ENCODE peak calls at places on chromosome 6, in six cellular contexts. S is activated CD4-positive, alpha-beta T cell treated with anti-CD3 and anti-CD28 coated beads, Interleukin-2, amount 50 U/mL, for 1 hour; L is iPS-NIHi11; Z is adrenal gland; U is stimulated activated CD8-positive, alpha-beta memory T cell treated with anti-CD3 and anti-CD28 coated beads, Interleukin-7, amount 100 ng/mL, for 1 hour; W is hepatic stellate cell. H is an unnamed sample.

GRCh38 chr6:291148-291696 is 1.1 kb upstream of the DUSP22 start:
- DNase-seq in S (no peak), L (no peak), Z (no peak), U (no peak), W (no peak), H (no peak)

GRCh38 chr6:134165827-134166226 is 113.4 kb upstream of the SLC2A12 start:
- DNase-seq in S (no peak), L (no peak), Z (no peak), U (no peak), W (no peak), H (no peak)

GRCh38 chr6:132300323-132300949 is 100.8 kb downstream of the MOXD1 start:
- DNase-seq in S (no peak), L (peak; percentile 49), Z (peak; percentile 54), U (no peak), W (peak; percentile 4), H (no peak)

GRCh38 chr6:15915508-15916178 is 213.2 kb upstream of the MYLIP start:
- DNase-seq in S (no peak), L (no peak), Z (no peak), U (no peak), W (no peak), H (no peak)

GRCh38 chr6:143545165-143545564 is 33.6 kb upstream of the FUCA2 start:
- DNase-seq in S (no peak), L (no peak), Z (no peak), U (no peak), W (no peak), H (no peak)

GRCh38 chr6:106620931-106621672 is 8.2 kb downstream of the RTN4IP1 start:
- DNase-seq in S (no peak), L (no peak), Z (no peak), U (no peak), W (no peak), H (no peak)

GRCh38 chr6:24307881-24308280 is 50.0 kb downstream of the DCDC2 start:
- DNase-seq in S (no peak), L (no peak), Z (no peak), U (no peak), W (no peak), H (no peak)

GRCh38 chr6:90302320-90302719 is 5.7 kb upstream of the BACH2 start:
- DNase-seq in S (no peak), L (no peak), Z (no peak), U (no peak), W (no peak), H (no peak)

GRCh38 chr6:148109732-148110131 is 232.9 kb upstream of the SASH1 start:
- DNase-seq in S (no peak), L (peak; percentile 17), Z (no peak), U (no peak), W (no peak), H (no peak)

GRCh38 chr6:19782588-19782987 is 54.6 kb upstream of the ID4 start:
- DNase-seq in S (no peak), L (no peak), Z (no peak), U (no peak), W (no peak), H (no peak)

GRCh38 chr6:131532476-131533108 is 40.4 kb upstream of the ARG1 start:
- DNase-seq in S (no peak), L (no peak), Z (peak; percentile 25), U (no peak), W (no peak), H (no peak)

GRCh38 chr6:85360794-85361642 is 88.9 kb upstream of the NT5E start:
- DNase-seq in S (no peak), L (peak; percentile 17), Z (peak; percentile 65), U (no peak), W (peak; percentile 72), H (peak; percentile 14)

GRCh38 chr6:22062807-22063408 is 233.9 kb downstream of the PRL start:
- DNase-seq in S (peak; percentile 1), L (no peak), Z (no peak), U (no peak), W (no peak), H (no peak)

GRCh38 chr6:106444777-106445507 is 84.4 kb downstream of the CRYBG1 start:
- DNase-seq in S (no peak), L (peak; percentile 82), Z (no peak), U (no peak), W (peak; percentile 49), H (no peak)

GRCh38 chr6:56396435-56396834 is 149.1 kb upstream of the COL21A1 start:
- DNase-seq in S (no peak), L (no peak), Z (no peak), U (no peak), W (no peak), H (no peak)

GRCh38 chr6:149961728-149962425 is 1.9 kb upstream of the ULBP1 start:
- DNase-seq in S (peak; percentile 49), L (peak; percentile 49), Z (no peak), U (no peak), W (no peak), H (no peak)

GRCh38 chr6:98957440-98957839 is 9.7 kb upstream of the FBXL4 start:
- DNase-seq in S (no peak), L (no peak), Z (peak; percentile 16), U (no peak), W (no peak), H (no peak)

GRCh38 chr6:2237001-2237400 is 8.4 kb downstream of the GMDS start:
- DNase-seq in S (no peak), L (no peak), Z (no peak), U (no peak), W (peak; percentile 70), H (no peak)

GRCh38 chr6:19535351-19535750 is 301.8 kb upstream of the ID4 start:
- DNase-seq in S (no peak), L (no peak), Z (no peak), U (no peak), W (no peak), H (no peak)

GRCh38 chr6:156309017-156309416 is 468.2 kb upstream of the ARID1B start:
- DNase-seq in S (no peak), L (no peak), Z (no peak), U (no peak), W (no peak), H (no peak)

GRCh38 chr6:147109707-147110106 is 94.5 kb upstream of the STXBP5 start:
- DNase-seq in S (no peak), L (no peak), Z (no peak), U (no peak), W (no peak), H (no peak)

GRCh38 chr6:21931641-21932335 is 338.2 kb downstream of the SOX4 start:
- DNase-seq in S (no peak), L (no peak), Z (no peak), U (no peak), W (no peak), H (no peak)

GRCh38 chr6:118335325-118335724 is 212.8 kb upstream of the PLN start:
- DNase-seq in S (no peak), L (no peak), Z (no peak), U (no peak), W (no peak), H (no peak)

GRCh38 chr6:114119056-114119455 is 148.1 kb upstream of the HDAC2 start:
- DNase-seq in S (no peak), L (no peak), Z (no peak), U (no peak), W (no peak), H (no peak)

GRCh38 chr6:14713008-14713452 is 532.8 kb upstream of the JARID2 start:
- DNase-seq in S (no peak), L (no peak), Z (peak; percentile 29), U (no peak), W (peak; percentile 71), H (peak; percentile 57)

GRCh38 chr6:27669278-27669797 is 196.4 kb upstream of the ZNF184 start:
- DNase-seq in S (no peak), L (no peak), Z (no peak), U (no peak), W (no peak), H (no peak)

GRCh38 chr6:42511803-42512422 is 51.9 kb upstream of the UBR2 start:
- DNase-seq in S (no peak), L (no peak), Z (peak; percentile 43), U (no peak), W (no peak), H (no peak)

GRCh38 chr6:5378331-5378730 is 117.0 kb downstream of the FARS2 start:
- DNase-seq in S (no peak), L (no peak), Z (no peak), U (no peak), W (no peak), H (no peak)

GRCh38 chr6:70549327-70549726 is 17.4 kb upstream of the SDHAF4 start:
- DNase-seq in S (no peak), L (no peak), Z (no peak), U (no peak), W (no peak), H (no peak)

GRCh38 chr6:56714982-56715456 is 72.3 kb upstream of the DST start:
- DNase-seq in S (no peak), L (no peak), Z (peak; percentile 26), U (no peak), W (peak; percentile 57), H (no peak)

GRCh38 chr6:43389713-43390265 is 20.3 kb upstream of the ZNF318 start:
- DNase-seq in S (no peak), L (no peak), Z (no peak), U (no peak), W (no peak), H (no peak)

GRCh38 chr6:160132776-160133338 is 11.2 kb downstream of the SLC22A1 start:
- DNase-seq in S (no peak), L (no peak), Z (no peak), U (no peak), W (no peak), H (no peak)

GRCh38 chr6:105844275-105844848 is 241.8 kb upstream of the PRDM1 start:
- DNase-seq in S (no peak), L (no peak), Z (no peak), U (no peak), W (peak; percentile 12), H (peak; percentile 85)

GRCh38 chr6:122258843-122259242 is 140.6 kb upstream of the HSF2 start:
- DNase-seq in S (no peak), L (no peak), Z (no peak), U (no peak), W (no peak), H (no peak)

GRCh38 chr6:142537612-142538478 is 236.0 kb downstream of the ADGRG6 start:
- DNase-seq in S (no peak), L (peak; percentile 10), Z (no peak), U (no peak), W (peak; percentile 3), H (no peak)

GRCh38 chr6:134534708-134535149 is 216.8 kb upstream of the SGK1 start:
- DNase-seq in S (no peak), L (no peak), Z (no peak), U (no peak), W (no peak), H (no peak)